ENCODE peak calls at places on chromosome 2, in six cellular contexts. One of them, this sample, is unnamed. For H3K4me1, the result is how much of the 10 kb centered on the place peaks cover.

GRCh38 chr2:232838406-232838874 is 31.6 kb upstream of the SNORC start:
- DNase-seq in ascending aorta: no peak
- DNase-seq in Panc1: no peak
- DNase-seq in K562: peak
- DNase-seq in transverse colon: peak
- DNase-seq in GM23248: peak
- DNase-seq in this sample: no peak

GRCh38 chr2:239263231-239263936 is 137.4 kb downstream of the HDAC4 start:
- DNase-seq in ascending aorta: no peak
- DNase-seq in Panc1: no peak
- DNase-seq in K562: no peak
- DNase-seq in transverse colon: peak
- DNase-seq in GM23248: no peak
- DNase-seq in this sample: no peak

GRCh38 chr2:10584843-10585475 is 104.8 kb downstream of the NOL10 start:
- DNase-seq in ascending aorta: no peak
- DNase-seq in Panc1: no peak
- DNase-seq in K562: no peak
- DNase-seq in transverse colon: no peak
- DNase-seq in GM23248: peak
- DNase-seq in this sample: no peak

GRCh38 chr2:149451417-149452165 is 121.2 kb downstream of the LYPD6 start:
- DNase-seq in ascending aorta: no peak
- DNase-seq in Panc1: no peak
- DNase-seq in K562: no peak
- DNase-seq in transverse colon: no peak
- DNase-seq in GM23248: no peak
- DNase-seq in this sample: no peak

GRCh38 chr2:190562121-190562520 is 27.6 kb upstream of the NEMP2 start:
- DNase-seq in ascending aorta: no peak
- DNase-seq in Panc1: no peak
- DNase-seq in K562: no peak
- DNase-seq in transverse colon: no peak
- DNase-seq in GM23248: no peak
- DNase-seq in this sample: no peak

GRCh38 chr2:64214281-64215115 is 70.3 kb upstream of the PELI1 start:
- DNase-seq in ascending aorta: no peak
- DNase-seq in Panc1: no peak
- DNase-seq in K562: no peak
- DNase-seq in transverse colon: peak
- DNase-seq in GM23248: peak
- DNase-seq in this sample: no peak

GRCh38 chr2:33321236-33321731 is 155.2 kb upstream of the RASGRP3 start:
- DNase-seq in ascending aorta: no peak
- DNase-seq in Panc1: no peak
- DNase-seq in K562: no peak
- DNase-seq in transverse colon: no peak
- DNase-seq in GM23248: peak
- DNase-seq in this sample: no peak

GRCh38 chr2:171342014-171342413 is 91.8 kb downstream of the METTL8 start:
- DNase-seq in ascending aorta: no peak
- DNase-seq in Panc1: no peak
- DNase-seq in K562: no peak
- DNase-seq in transverse colon: no peak
- DNase-seq in GM23248: no peak
- DNase-seq in this sample: peak

GRCh38 chr2:65595641-65596040 is 163.2 kb upstream of the SPRED2 start:
- DNase-seq in ascending aorta: no peak
- DNase-seq in Panc1: no peak
- DNase-seq in K562: no peak
- DNase-seq in transverse colon: no peak
- DNase-seq in GM23248: no peak
- DNase-seq in this sample: no peak

GRCh38 chr2:187575081-187576067 is 21.1 kb upstream of the TFPI start:
- DNase-seq in ascending aorta: no peak
- DNase-seq in Panc1: no peak
- DNase-seq in K562: no peak
- DNase-seq in transverse colon: no peak
- DNase-seq in GM23248: peak
- DNase-seq in this sample: no peak

GRCh38 chr2:136932700-136933099 is 167.4 kb downstream of the THSD7B start:
- DNase-seq in ascending aorta: no peak
- DNase-seq in Panc1: peak
- DNase-seq in K562: no peak
- DNase-seq in transverse colon: no peak
- DNase-seq in GM23248: peak
- DNase-seq in this sample: peak

GRCh38 chr2:171095014-171095582 is 65.6 kb downstream of the TLK1 start:
- DNase-seq in ascending aorta: no peak
- DNase-seq in Panc1: no peak
- DNase-seq in K562: no peak
- DNase-seq in transverse colon: no peak
- DNase-seq in GM23248: no peak
- DNase-seq in this sample: no peak

GRCh38 chr2:210428415-210429179 is 48.0 kb downstream of the LANCL1 start:
- DNase-seq in ascending aorta: no peak
- DNase-seq in Panc1: no peak
- DNase-seq in K562: no peak
- DNase-seq in transverse colon: no peak
- DNase-seq in GM23248: peak
- DNase-seq in this sample: no peak

GRCh38 chr2:5777089-5777488 is 84.9 kb downstream of the SOX11 start:
- DNase-seq in ascending aorta: no peak
- DNase-seq in Panc1: no peak
- DNase-seq in K562: no peak
- DNase-seq in transverse colon: no peak
- DNase-seq in GM23248: no peak
- DNase-seq in this sample: no peak

GRCh38 chr2:3462493-3463104 is 56.7 kb downstream of the ADI1 start:
- DNase-seq in ascending aorta: peak
- DNase-seq in Panc1: no peak
- DNase-seq in K562: no peak
- DNase-seq in transverse colon: no peak
- DNase-seq in GM23248: no peak
- DNase-seq in this sample: no peak

GRCh38 chr2:140158259-140158658 is 1378.1 kb upstream of the NXPH2 start:
- DNase-seq in ascending aorta: no peak
- DNase-seq in Panc1: no peak
- DNase-seq in K562: no peak
- DNase-seq in transverse colon: no peak
- DNase-seq in GM23248: no peak
- DNase-seq in this sample: no peak

GRCh38 chr2:96727431-96727830 is 12.4 kb downstream of the LMAN2L start:
- DNase-seq in ascending aorta: no peak
- DNase-seq in Panc1: no peak
- DNase-seq in K562: no peak
- DNase-seq in transverse colon: no peak
- DNase-seq in GM23248: peak
- DNase-seq in this sample: no peak

GRCh38 chr2:162926907-162927306 is 88.3 kb upstream of the KCNH7 start:
- DNase-seq in ascending aorta: no peak
- DNase-seq in Panc1: no peak
- DNase-seq in K562: no peak
- DNase-seq in transverse colon: no peak
- DNase-seq in GM23248: peak
- DNase-seq in this sample: no peak

GRCh38 chr2:44570149-44570678 is 208.5 kb downstream of the CAMKMT start:
- DNase-seq in ascending aorta: no peak
- DNase-seq in Panc1: no peak
- DNase-seq in K562: no peak
- DNase-seq in transverse colon: no peak
- DNase-seq in GM23248: no peak
- DNase-seq in this sample: no peak

GRCh38 chr2:32553829-32554432 is 73.9 kb upstream of the TTC27 start:
- DNase-seq in ascending aorta: no peak
- DNase-seq in Panc1: no peak
- DNase-seq in K562: peak
- DNase-seq in transverse colon: no peak
- DNase-seq in GM23248: peak
- DNase-seq in this sample: no peak

GRCh38 chr2:199861116-199861774 is 10.3 kb upstream of the FTCDNL1 start:
- DNase-seq in ascending aorta: no peak
- DNase-seq in Panc1: peak
- DNase-seq in K562: no peak
- DNase-seq in transverse colon: no peak
- DNase-seq in GM23248: peak
- DNase-seq in this sample: no peak

GRCh38 chr2:132804045-132804444 is 134.0 kb upstream of the LYPD1 start:
- DNase-seq in ascending aorta: no peak
- DNase-seq in Panc1: no peak
- DNase-seq in K562: no peak
- DNase-seq in transverse colon: no peak
- DNase-seq in GM23248: peak
- DNase-seq in this sample: peak

GRCh38 chr2:103161456-103162289 is 399.8 kb downstream of the TMEM182 start:
- DNase-seq in ascending aorta: no peak
- DNase-seq in Panc1: peak
- DNase-seq in K562: peak
- DNase-seq in transverse colon: no peak
- DNase-seq in GM23248: peak
- DNase-seq in this sample: peak

GRCh38 chr2:109243526-109244425 is 114.8 kb downstream of the SH3RF3 start:
- DNase-seq in ascending aorta: peak
- DNase-seq in Panc1: no peak
- DNase-seq in K562: no peak
- DNase-seq in transverse colon: no peak
- DNase-seq in GM23248: peak
- DNase-seq in this sample: peak

GRCh38 chr2:109239720-109240119 is 110.7 kb downstream of the SH3RF3 start:
- DNase-seq in ascending aorta: peak
- DNase-seq in Panc1: no peak
- DNase-seq in K562: no peak
- DNase-seq in transverse colon: no peak
- DNase-seq in GM23248: peak
- DNase-seq in this sample: peak

GRCh38 chr2:109242222-109242653 is 113.2 kb downstream of the SH3RF3 start:
- DNase-seq in ascending aorta: peak
- DNase-seq in Panc1: no peak
- DNase-seq in K562: no peak
- DNase-seq in transverse colon: no peak
- DNase-seq in GM23248: peak
- DNase-seq in this sample: peak

GRCh38 chr2:109244750-109245382 is 115.9 kb downstream of the SH3RF3 start:
- DNase-seq in ascending aorta: peak
- DNase-seq in Panc1: no peak
- DNase-seq in K562: no peak
- DNase-seq in transverse colon: no peak
- DNase-seq in GM23248: no peak
- DNase-seq in this sample: no peak

GRCh38 chr2:109242654-109243331 is 113.8 kb downstream of the SH3RF3 start:
- DNase-seq in ascending aorta: peak
- DNase-seq in Panc1: no peak
- DNase-seq in K562: no peak
- DNase-seq in transverse colon: peak
- DNase-seq in GM23248: peak
- DNase-seq in this sample: peak
- H3K4me1 ChIP-seq in ascending aorta: half or more
- H3K4me1 ChIP-seq in Panc1: under half
- H3K4me1 ChIP-seq in K562: under half
- H3K4me1 ChIP-seq in transverse colon: under half
- H3K4me1 ChIP-seq in GM23248: half or more
- H3K4me1 ChIP-seq in this sample: under half

GRCh38 chr2:109193807-109194702 is 65.0 kb downstream of the SH3RF3 start:
- DNase-seq in ascending aorta: no peak
- DNase-seq in Panc1: no peak
- DNase-seq in K562: no peak
- DNase-seq in transverse colon: no peak
- DNase-seq in GM23248: no peak
- DNase-seq in this sample: no peak

GRCh38 chr2:109197491-109198480 is 68.8 kb downstream of the SH3RF3 start:
- DNase-seq in ascending aorta: no peak
- DNase-seq in Panc1: no peak
- DNase-seq in K562: no peak
- DNase-seq in transverse colon: no peak
- DNase-seq in GM23248: no peak
- DNase-seq in this sample: peak

GRCh38 chr2:109199790-109200189 is 70.8 kb downstream of the SH3RF3 start:
- DNase-seq in ascending aorta: no peak
- DNase-seq in Panc1: no peak
- DNase-seq in K562: no peak
- DNase-seq in transverse colon: no peak
- DNase-seq in GM23248: no peak
- DNase-seq in this sample: no peak

GRCh38 chr2:109196081-109196875 is 67.3 kb downstream of the SH3RF3 start:
- DNase-seq in ascending aorta: no peak
- DNase-seq in Panc1: no peak
- DNase-seq in K562: no peak
- DNase-seq in transverse colon: no peak
- DNase-seq in GM23248: no peak
- DNase-seq in this sample: no peak

DNA sequence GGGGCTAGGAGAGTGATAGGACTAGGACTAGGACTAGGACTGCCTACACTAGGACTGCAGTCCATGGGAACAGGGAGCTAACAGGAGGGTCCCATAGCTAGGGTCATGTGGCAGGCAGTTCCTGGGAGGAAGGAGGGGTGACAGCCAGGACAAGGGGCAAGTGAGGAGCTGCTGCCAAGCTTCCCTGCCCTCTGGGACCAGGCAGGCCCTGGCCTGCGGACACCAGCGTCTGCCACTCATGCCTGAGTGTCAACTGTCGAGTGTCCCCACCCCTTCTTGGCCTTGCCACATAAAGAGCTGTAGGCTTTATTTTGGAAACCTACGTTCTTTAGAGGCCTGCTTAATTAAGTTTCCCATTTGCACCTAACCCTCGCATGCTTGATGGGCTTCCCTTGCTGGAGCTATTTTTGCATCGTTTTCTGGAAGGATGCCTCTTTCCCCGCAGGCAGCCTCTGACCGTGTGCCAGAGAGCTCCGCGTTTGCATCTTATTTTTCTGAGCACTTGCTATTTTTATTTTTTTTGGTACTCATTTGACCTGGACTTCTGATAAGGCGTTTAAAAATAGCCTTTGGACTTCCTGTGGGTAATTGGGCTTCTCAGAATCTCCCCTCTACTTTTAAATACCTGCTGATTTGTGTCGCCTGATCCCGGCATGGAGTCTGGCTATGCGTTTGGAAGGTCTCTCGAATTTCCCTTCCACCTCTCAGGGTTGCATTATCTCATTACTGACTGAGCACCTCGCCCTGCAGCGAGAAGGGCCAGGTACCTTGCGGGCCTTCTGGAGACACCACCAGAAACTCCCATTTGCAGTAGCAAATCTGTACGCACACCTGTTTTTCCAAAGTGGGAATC is 66.4 kb downstream of the SH3RF3 start:
- DNase-seq in ascending aorta: peak
- DNase-seq in Panc1: no peak
- DNase-seq in K562: no peak
- DNase-seq in transverse colon: no peak
- DNase-seq in GM23248: no peak
- DNase-seq in this sample: peak
- H3K4me3 ChIP-seq in ascending aorta: peak
- H3K4me3 ChIP-seq in Panc1: no peak
- H3K4me3 ChIP-seq in K562: no peak
- H3K4me3 ChIP-seq in transverse colon: no peak
- H3K4me3 ChIP-seq in GM23248: no peak
- H3K4me3 ChIP-seq in this sample: no peak

GRCh38 chr2:193778293-193778692 is 1583.6 kb upstream of the TMEFF2 start:
- DNase-seq in ascending aorta: no peak
- DNase-seq in Panc1: no peak
- DNase-seq in K562: no peak
- DNase-seq in transverse colon: no peak
- DNase-seq in GM23248: no peak
- DNase-seq in this sample: no peak
- H3K4me1 ChIP-seq in ascending aorta: under half
- H3K4me1 ChIP-seq in Panc1: under half
- H3K4me1 ChIP-seq in K562: under half
- H3K4me1 ChIP-seq in transverse colon: under half
- H3K4me1 ChIP-seq in GM23248: under half
- H3K4me1 ChIP-seq in this sample: under half

GRCh38 chr2:212721026-212721451 is 182.4 kb upstream of the ERBB4 start:
- DNase-seq in ascending aorta: no peak
- DNase-seq in Panc1: no peak
- DNase-seq in K562: no peak
- DNase-seq in transverse colon: no peak
- DNase-seq in GM23248: no peak
- DNase-seq in this sample: no peak
- H3K4me3 ChIP-seq in ascending aorta: no peak
- H3K4me3 ChIP-seq in Panc1: no peak
- H3K4me3 ChIP-seq in K562: no peak
- H3K4me3 ChIP-seq in transverse colon: no peak
- H3K4me3 ChIP-seq in GM23248: no peak
- H3K4me3 ChIP-seq in this sample: no peak